ENCODE peak calls at places on chromosome 16, in ten cellular contexts. P is GM23248; W is mesendoderm; L is RWPE1; O is HL-60; Q is CD4-positive, alpha-beta T cell; F is ascending aorta; N is uterus; Z is effector memory CD4-positive, alpha-beta T cell; M is stomach. X is an unnamed sample.

GRCh38 chr16:30335598-30336474 is 19.3 kb downstream of the CD2BP2 start:
- DNase-seq in L (no peak), P (peak), Q (no peak), N (no peak), O (peak), Z (peak), W (no peak), M (no peak), F (no peak), X (peak)

GRCh38 chr16:89489731-89490385 is 503 bp downstream of the ANKRD11 start:
- DNase-seq in Z (no peak), P (no peak), N (peak), O (no peak), F (no peak), W (no peak), L (no peak), M (no peak), Q (no peak), X (no peak)

GRCh38 chr16:82061861-82062525 is 26.9 kb downstream of the HSD17B2 start:
- DNase-seq in O (peak), P (peak), L (peak), Q (no peak), Z (no peak), F (no peak), W (peak), M (no peak), N (no peak), X (no peak)

GRCh38 chr16:88355093-88355388 is 27.7 kb upstream of the ZNF469 start:
- DNase-seq in P (no peak), O (no peak), W (no peak), M (no peak), N (no peak), F (no peak), Q (no peak), L (no peak), Z (no peak), X (no peak)

GRCh38 chr16:57994778-57995177 is 5.7 kb downstream of the ZNF319 start:
- DNase-seq in O (peak), M (peak), N (no peak), L (no peak), F (no peak), P (peak), W (peak), Q (no peak), Z (peak), X (no peak)

GRCh38 chr16:74813109-74813641 is 38.6 kb upstream of the FA2H start:
- DNase-seq in L (peak), Z (peak), F (no peak), O (peak), P (peak), M (peak), W (peak), N (peak), Q (peak), X (peak)

GRCh38 chr16:51982715-51983680 is 563.9 kb downstream of the TOX3 start:
- DNase-seq in Z (no peak), L (peak), M (peak), Q (no peak), N (peak), P (peak), F (no peak), W (peak), O (peak), X (no peak)

GRCh38 chr16:89920723-89921122 is 2.1 kb downstream of the MC1R start:
- DNase-seq in N (no peak), Q (no peak), L (no peak), M (no peak), W (no peak), O (no peak), Z (no peak), P (peak), F (no peak), X (no peak)

GRCh38 chr16:54286330-54287017 is at the start of gene IRX3:
- DNase-seq in N (peak), W (peak), Q (no peak), Z (no peak), F (no peak), P (peak), M (peak), O (peak), L (peak), X (peak)

GRCh38 chr16:75264531-75264998 is 13.1 kb upstream of the BCAR1 start:
- DNase-seq in P (peak), F (no peak), Q (no peak), L (no peak), O (no peak), W (no peak), N (no peak), M (no peak), Z (no peak), X (no peak)

DNA sequence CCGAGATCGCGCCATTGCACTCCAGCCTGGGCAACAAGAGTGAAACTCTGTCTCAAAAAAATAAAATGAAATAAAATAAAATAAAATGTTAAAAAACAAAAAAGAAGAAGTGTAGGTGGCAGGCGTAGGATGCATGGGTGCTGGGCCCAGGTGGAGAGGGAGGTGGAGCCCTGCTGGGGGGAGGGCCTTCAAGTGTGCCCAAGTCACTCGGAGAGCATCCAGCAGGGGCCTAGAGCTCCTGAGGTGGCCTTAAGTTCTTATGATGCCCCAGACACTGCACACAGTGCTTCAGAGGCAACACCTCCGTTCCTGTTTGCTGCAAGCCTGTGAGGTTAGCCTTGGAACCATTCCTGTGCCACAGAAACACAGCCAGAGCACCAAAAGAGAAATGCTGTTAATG is 23.2 kb downstream of the IL4R start:
- DNase-seq in M (no peak), L (no peak), Q (no peak), F (no peak), Z (no peak), P (no peak), N (no peak), O (no peak), W (no peak), X (no peak)
- H3K27ac ChIP-seq in M (peak), L (peak), Q (no peak), F (no peak), Z (no peak), P (no peak), N (no peak), O (no peak), W (no peak), X (no peak)

DNA sequence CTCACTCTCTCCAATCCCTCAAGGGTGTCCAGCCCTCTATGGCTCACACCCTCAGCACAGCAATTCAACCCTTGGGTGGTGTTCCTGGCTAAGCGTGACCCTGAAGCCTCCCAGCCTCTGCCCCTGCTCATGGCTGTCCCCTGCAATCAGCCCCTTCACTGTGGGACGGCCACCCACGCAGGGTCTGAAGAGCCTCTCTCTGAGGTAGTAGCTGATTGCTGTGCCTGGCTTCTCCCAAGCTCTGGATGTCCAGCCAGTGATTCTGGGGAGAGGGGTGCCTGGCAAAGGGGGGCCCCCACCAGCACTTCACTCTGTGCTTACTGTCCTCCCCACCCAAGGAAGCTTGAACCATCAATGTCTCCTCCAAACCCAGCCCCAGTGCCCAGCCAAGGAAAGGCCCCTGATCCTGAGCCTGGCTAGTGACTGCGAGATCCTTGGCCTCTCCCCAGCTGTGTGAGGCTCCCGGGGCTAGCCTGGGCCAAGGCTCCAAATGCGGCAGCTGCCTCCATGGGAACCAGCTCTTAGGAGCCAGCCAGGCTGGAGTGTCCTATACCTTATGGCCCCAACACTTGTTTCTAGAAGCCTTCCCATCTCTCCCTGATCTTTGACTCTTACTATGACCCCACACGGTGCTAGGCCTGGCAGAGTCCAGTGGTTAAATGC is 9.9 kb downstream of the MTSS2 start:
- DNase-seq in L (no peak), P (no peak), F (no peak), Z (no peak), W (no peak), O (no peak), Q (no peak), N (no peak), M (no peak), X (no peak)
- H3K27ac ChIP-seq in L (peak), P (peak), F (peak), Z (no peak), W (no peak), O (no peak), Q (no peak), N (no peak), M (peak), X (no peak)

DNA sequence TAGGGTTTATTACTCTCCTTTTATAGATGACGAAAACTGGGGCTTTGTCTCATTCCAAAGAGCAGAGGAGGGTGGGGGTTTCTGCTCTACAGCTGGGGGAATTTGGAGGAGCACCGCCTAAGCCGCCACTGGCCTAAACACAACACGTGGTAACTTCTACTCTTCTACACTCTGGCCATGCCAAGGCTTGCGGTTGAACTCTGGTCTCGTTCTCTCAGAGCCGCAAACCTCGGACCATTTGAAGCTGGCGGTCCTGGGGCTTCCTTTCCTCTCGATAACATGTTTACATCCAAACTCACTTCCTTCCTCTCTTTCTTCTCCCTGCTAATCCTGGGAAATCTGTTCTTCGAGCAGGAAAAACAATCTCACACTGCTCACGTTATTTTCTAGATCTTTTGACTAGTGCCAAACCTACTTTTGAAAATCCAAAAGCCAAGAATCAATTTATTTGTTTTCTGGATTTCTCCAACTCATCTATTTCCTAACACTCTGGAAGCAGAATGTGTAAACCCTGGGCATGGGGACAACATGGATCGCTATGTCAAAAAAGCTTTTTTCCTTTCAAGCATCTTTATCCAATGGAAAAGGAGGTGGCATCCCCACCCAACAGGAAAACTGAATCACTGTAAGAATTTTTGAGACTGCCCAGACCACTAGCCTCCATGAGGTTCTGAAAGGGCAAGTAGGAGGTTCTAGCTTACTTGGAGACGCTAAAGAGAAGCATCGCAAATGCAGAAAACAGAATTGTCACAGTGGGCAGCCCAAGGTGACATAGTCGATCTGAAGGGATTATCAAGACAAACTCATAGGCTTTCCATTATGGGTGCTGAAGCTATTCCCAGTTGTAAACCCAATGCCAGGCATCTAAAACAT is 13.6 kb upstream of the EEF2K start:
- DNase-seq in O (peak), P (peak), Q (peak), M (peak), F (peak), W (no peak), L (peak), N (peak), Z (peak), X (peak)
- H3K27ac ChIP-seq in O (no peak), P (peak), Q (peak), M (peak), F (peak), W (no peak), L (peak), N (peak), Z (peak), X (peak)

GRCh38 chr16:56424404-56424765 is 960 bp downstream of the AMFR start:
- DNase-seq in W (peak), N (no peak), F (no peak), Z (no peak), M (no peak), L (peak), Q (no peak), P (peak), O (no peak), X (no peak)

GRCh38 chr16:56428087-56428486 is 2.7 kb upstream of the AMFR start:
- DNase-seq in P (peak), Z (no peak), W (no peak), F (no peak), Q (no peak), M (no peak), L (no peak), N (no peak), O (no peak), X (no peak)

GRCh38 chr16:56424791-56425438 is 430 bp downstream of the AMFR start:
- DNase-seq in Z (peak), N (peak), F (no peak), P (peak), W (peak), O (peak), Q (no peak), M (no peak), L (peak), X (peak)

GRCh38 chr16:56425439-56425832 is at the start of gene AMFR:
- DNase-seq in N (peak), W (peak), Z (peak), P (peak), Q (peak), L (peak), M (peak), O (peak), F (no peak), X (no peak)

DNA sequence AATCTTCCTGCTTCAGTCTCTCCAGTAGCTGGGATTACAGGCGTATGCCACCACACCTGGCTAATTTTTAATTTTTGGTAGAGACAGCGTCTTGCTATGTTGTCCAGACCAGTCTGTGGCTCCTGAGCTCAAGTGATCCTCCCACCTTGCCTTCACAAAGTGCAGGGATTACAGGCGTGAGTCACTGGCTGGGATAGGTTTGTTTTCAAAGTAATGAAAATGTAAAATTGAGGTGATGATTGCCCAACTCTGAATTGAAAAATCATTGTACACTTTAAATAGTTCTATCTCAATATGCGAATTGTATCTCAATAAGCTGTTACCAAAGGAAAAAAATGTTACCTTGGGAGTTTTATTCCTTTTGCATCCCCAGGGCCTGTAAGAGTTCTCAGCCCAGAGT is 1.2 kb upstream of the AMFR start:
- DNase-seq in P (no peak), M (no peak), W (no peak), O (no peak), L (no peak), F (no peak), N (no peak), Z (no peak), Q (no peak), X (no peak)
- H3K27ac ChIP-seq in P (no peak), M (peak), W (no peak), O (no peak), L (peak), F (peak), N (peak), Z (no peak), Q (no peak), X (peak)

GRCh38 chr16:66894948-66895696 is 14.8 kb downstream of the PDP2 start:
- DNase-seq in M (peak), O (peak), F (no peak), N (peak), W (peak), L (peak), Z (peak), P (peak), Q (peak), X (no peak)
- H3K27ac ChIP-seq in M (no peak), O (no peak), F (peak), N (no peak), W (no peak), L (peak), Z (no peak), P (no peak), Q (no peak), X (no peak)

GRCh38 chr16:8537691-8538342 is 52.5 kb downstream of the TMEM114 start:
- DNase-seq in W (no peak), Z (no peak), N (no peak), M (peak), L (no peak), F (no peak), P (no peak), Q (no peak), O (no peak), X (no peak)
- H3K27ac ChIP-seq in W (no peak), Z (no peak), N (no peak), M (peak), L (no peak), F (no peak), P (no peak), Q (no peak), O (no peak), X (no peak)

DNA sequence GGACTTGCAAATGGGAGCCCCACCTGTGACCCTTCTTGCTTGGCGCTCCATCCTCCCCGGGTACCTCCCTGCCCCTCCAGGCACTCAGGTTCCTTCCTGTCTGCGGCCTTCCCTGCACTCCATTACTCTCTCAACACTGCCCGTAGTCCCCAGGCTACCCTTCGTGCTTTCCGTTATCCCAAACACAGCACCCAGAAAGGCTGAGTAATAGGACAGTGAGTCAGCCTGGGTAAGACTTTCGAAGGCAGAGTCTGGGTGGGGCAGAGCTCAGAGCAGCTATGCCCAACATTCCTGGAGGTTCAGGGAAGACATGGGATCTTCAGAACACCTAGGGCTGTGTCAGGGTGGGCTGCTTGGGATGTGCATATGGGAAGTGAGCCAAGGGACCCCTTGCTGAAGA is 16.7 kb upstream of the C16orf74 start:
- DNase-seq in Q (no peak), M (no peak), L (peak), W (peak), P (peak), O (no peak), F (no peak), N (no peak), Z (no peak), X (no peak)
- H3K27ac ChIP-seq in Q (no peak), M (no peak), L (peak), W (no peak), P (peak), O (no peak), F (no peak), N (no peak), Z (no peak), X (no peak)

GRCh38 chr16:68995011-68995504 is 110.4 kb upstream of the HAS3 start:
- DNase-seq in N (no peak), O (peak), Z (no peak), F (no peak), Q (no peak), L (peak), P (peak), W (peak), M (no peak), X (no peak)
- H3K27ac ChIP-seq in N (no peak), O (no peak), Z (no peak), F (no peak), Q (no peak), L (no peak), P (no peak), W (no peak), M (peak), X (no peak)

GRCh38 chr16:67544844-67545664 is 16.4 kb downstream of the RIPOR1 start:
- DNase-seq in P (no peak), Q (no peak), Z (no peak), M (no peak), W (no peak), N (no peak), F (no peak), L (no peak), O (no peak), X (no peak)
- H3K27ac ChIP-seq in P (no peak), Q (no peak), Z (no peak), M (no peak), W (no peak), N (no peak), F (peak), L (peak), O (no peak), X (no peak)

DNA sequence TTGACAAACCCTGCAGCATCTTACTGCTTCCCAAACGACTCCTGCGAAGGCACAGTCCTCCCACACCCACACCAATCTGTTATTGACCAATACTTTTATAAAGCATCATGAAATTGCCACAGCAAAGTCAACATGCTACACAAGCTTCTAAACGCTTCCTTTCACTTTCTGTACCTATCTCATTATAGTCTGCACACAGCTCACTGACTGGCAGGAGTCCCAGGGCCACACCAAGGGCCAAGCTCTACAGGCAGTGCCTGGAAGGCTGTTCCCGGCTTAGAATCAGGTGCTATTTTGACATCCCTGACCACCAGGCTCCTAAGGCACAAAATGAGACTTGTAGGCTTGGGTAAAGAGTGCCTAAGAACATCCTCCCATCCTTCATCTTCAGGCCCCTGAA is 39.5 kb downstream of the USP7 start:
- DNase-seq in M (peak), P (no peak), N (no peak), O (no peak), L (no peak), F (no peak), Q (no peak), Z (no peak), W (no peak), X (no peak)
- H3K27ac ChIP-seq in M (peak), P (no peak), N (no peak), O (no peak), L (no peak), F (no peak), Q (no peak), Z (no peak), W (no peak), X (no peak)

X was measured in suprapubic skin.